ENCODE peak calls at places on chromosome 11, in ten cellular contexts. N, P, U, E, H, X, Q, V, Z and B are unnamed samples. For H3K4me1, the result is how much of the 10 kb centered on the place peaks cover.

GRCh38 chr11:61744181-61744580 is 8.3 kb upstream of the MYRF start:
- DNase-seq in N (no peak), P (no peak), U (no peak), E (no peak), H (no peak), X (no peak), Q (no peak), V (no peak), Z (no peak), B (no peak)

GRCh38 chr11:75118577-75118976 is 21.9 kb upstream of the OR2AT4 start:
- DNase-seq in N (no peak), P (no peak), U (no peak), E (no peak), H (no peak), X (no peak), Q (no peak), V (no peak), Z (no peak), B (no peak)

GRCh38 chr11:6630632-6631291 is 11.5 kb upstream of the TPP1 start:
- DNase-seq in N (no peak), P (peak), U (peak), E (no peak), H (peak), X (no peak), Q (no peak), V (no peak), Z (no peak), B (no peak)

GRCh38 chr11:61489833-61490585 is 18.5 kb upstream of the LRRC10B start:
- DNase-seq in N (no peak), P (peak), U (peak), E (no peak), H (no peak), X (no peak), Q (no peak), V (no peak), Z (peak), B (no peak)

GRCh38 chr11:117809236-117810055 is 12.4 kb upstream of the DSCAML1 start:
- DNase-seq in N (peak), P (peak), U (no peak), E (peak), H (peak), X (peak), Q (peak), V (peak), Z (peak), B (peak)

GRCh38 chr11:15794361-15795150 is 561.8 kb downstream of the SOX6 start:
- DNase-seq in N (no peak), P (no peak), U (no peak), E (no peak), H (no peak), X (no peak), Q (no peak), V (no peak), Z (no peak), B (no peak)

GRCh38 chr11:130548491-130548833 is 100.0 kb downstream of the ADAMTS15 start:
- DNase-seq in N (no peak), P (no peak), U (no peak), E (no peak), H (no peak), X (no peak), Q (no peak), V (no peak), Z (no peak), B (no peak)

GRCh38 chr11:61023086-61024035 is 51.9 kb downstream of the CD6 start:
- DNase-seq in N (peak), P (no peak), U (no peak), E (no peak), H (no peak), X (peak), Q (no peak), V (no peak), Z (no peak), B (no peak)

GRCh38 chr11:128330203-128330602 is 257.2 kb downstream of the ETS1 start:
- DNase-seq in N (no peak), P (no peak), U (no peak), E (no peak), H (no peak), X (no peak), Q (no peak), V (no peak), Z (no peak), B (no peak)

GRCh38 chr11:95912902-95913560 is 10.9 kb downstream of the MTMR2 start:
- DNase-seq in N (no peak), P (no peak), U (no peak), E (no peak), H (no peak), X (no peak), Q (no peak), V (no peak), Z (no peak), B (no peak)

GRCh38 chr11:83764643-83765042 is 478.5 kb upstream of the CCDC90B start:
- DNase-seq in N (no peak), P (no peak), U (no peak), E (no peak), H (no peak), X (no peak), Q (no peak), V (no peak), Z (no peak), B (no peak)

GRCh38 chr11:43282607-43283440 is 29.0 kb upstream of the API5 start:
- DNase-seq in N (peak), P (peak), U (no peak), E (peak), H (no peak), X (peak), Q (no peak), V (peak), Z (no peak), B (no peak)

GRCh38 chr11:132772712-132773545 is 759.4 kb downstream of the OPCML start:
- DNase-seq in N (no peak), P (no peak), U (no peak), E (no peak), H (no peak), X (no peak), Q (no peak), V (no peak), Z (no peak), B (no peak)

GRCh38 chr11:130832571-130833432 is 83.5 kb downstream of the SNX19 start:
- DNase-seq in N (no peak), P (no peak), U (no peak), E (no peak), H (no peak), X (no peak), Q (no peak), V (no peak), Z (no peak), B (no peak)

GRCh38 chr11:121105851-121106250 is 4.8 kb downstream of the TECTA start:
- DNase-seq in N (no peak), P (no peak), U (no peak), E (no peak), H (no peak), X (no peak), Q (no peak), V (no peak), Z (no peak), B (no peak)

GRCh38 chr11:129061466-129062194 is 119.0 kb upstream of the TP53AIP1 start:
- DNase-seq in N (no peak), P (no peak), U (no peak), E (no peak), H (no peak), X (no peak), Q (no peak), V (peak), Z (no peak), B (no peak)

GRCh38 chr11:128725630-128726461 is 32.0 kb downstream of the FLI1 start:
- DNase-seq in N (no peak), P (no peak), U (no peak), E (no peak), H (no peak), X (peak), Q (no peak), V (no peak), Z (no peak), B (no peak)

GRCh38 chr11:77152846-77153245 is 24.8 kb downstream of the MYO7A start:
- DNase-seq in N (no peak), P (no peak), U (no peak), E (peak), H (no peak), X (no peak), Q (no peak), V (no peak), Z (no peak), B (no peak)

GRCh38 chr11:128246364-128247234 is 340.8 kb downstream of the ETS1 start:
- DNase-seq in N (peak), P (no peak), U (no peak), E (no peak), H (peak), X (no peak), Q (no peak), V (no peak), Z (no peak), B (no peak)

GRCh38 chr11:119641991-119642745 is 86.8 kb downstream of the NECTIN1 start:
- DNase-seq in N (peak), P (no peak), U (no peak), E (no peak), H (no peak), X (no peak), Q (no peak), V (peak), Z (no peak), B (no peak)

GRCh38 chr11:70525006-70525405 is 126.7 kb downstream of the CTTN start:
- DNase-seq in N (no peak), P (no peak), U (peak), E (peak), H (no peak), X (no peak), Q (no peak), V (no peak), Z (no peak), B (no peak)

GRCh38 chr11:64539239-64539638 is 51.8 kb upstream of the SLC22A12 start:
- DNase-seq in N (no peak), P (no peak), U (no peak), E (no peak), H (no peak), X (no peak), Q (no peak), V (no peak), Z (no peak), B (no peak)

DNA sequence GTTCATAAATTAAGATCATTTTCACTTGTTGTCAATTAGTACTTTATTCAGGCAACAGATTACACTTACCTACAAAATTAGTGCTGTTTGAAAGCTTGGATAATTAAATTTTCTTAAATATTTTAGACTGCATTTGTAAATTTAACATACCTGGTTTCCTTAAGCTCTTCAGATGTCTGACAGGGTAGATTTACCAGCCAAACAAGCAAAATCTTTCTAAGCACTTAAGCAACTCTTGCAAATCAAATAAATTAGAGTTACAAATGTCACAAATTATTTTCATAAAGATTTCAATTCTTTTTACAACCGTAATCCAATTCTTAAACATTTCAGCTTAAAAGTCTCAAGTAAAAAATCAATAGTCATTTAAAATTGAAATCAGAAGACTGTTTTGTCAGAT is 129.8 kb downstream of the DBX1 start:
- DNase-seq in N (no peak), P (no peak), U (no peak), E (no peak), H (no peak), X (no peak), Q (no peak), V (no peak), Z (no peak), B (no peak)
- H3K4me1 ChIP-seq in N (half or more), P (under half), U (under half), E (under half), H (under half), X (under half), Q (under half), V (half or more), Z (under half), B (under half)

GRCh38 chr11:113313601-113314000 is 782 bp upstream of the TTC12 start:
- DNase-seq in N (no peak), P (no peak), U (no peak), E (no peak), H (no peak), X (no peak), Q (no peak), V (no peak), Z (no peak), B (no peak)
- TF ChIP-seq CTCF in N (no peak), P (no peak), U (no peak), E (no peak), H (no peak), X (no peak), Q (no peak), V (no peak), Z (no peak), B (no peak)

DNA sequence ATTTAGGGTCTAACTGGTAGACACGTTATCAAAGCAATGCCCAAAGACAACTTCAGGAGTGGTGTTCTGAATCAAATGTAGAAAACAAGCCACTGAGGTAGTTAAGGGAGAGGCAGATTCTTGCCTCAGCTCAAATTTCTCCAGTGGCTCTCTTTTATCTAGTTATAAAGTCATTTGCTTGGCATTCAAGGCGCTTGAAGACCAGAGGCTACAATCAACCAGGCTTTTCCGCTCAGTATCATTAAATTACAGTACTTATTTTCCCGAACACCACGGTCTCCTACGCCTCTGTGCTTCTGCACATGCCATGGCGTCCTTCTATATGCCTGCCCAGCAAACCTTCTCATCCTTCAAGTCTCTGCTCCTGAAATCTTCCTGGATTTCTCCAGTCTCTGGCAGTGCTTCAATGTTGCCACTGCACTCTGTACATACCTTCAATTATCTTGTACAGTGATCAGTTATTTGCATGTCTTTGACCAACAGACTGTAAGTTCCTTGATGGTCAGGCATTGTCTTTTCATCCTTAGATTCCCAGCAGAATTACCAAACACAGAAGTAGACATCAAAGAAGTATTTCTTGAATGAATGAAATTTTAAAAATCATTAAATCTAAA is 1.4 kb downstream of the POGLUT3 start:
- DNase-seq in N (no peak), P (no peak), U (no peak), E (no peak), H (no peak), X (no peak), Q (no peak), V (no peak), Z (no peak), B (no peak)
- H3K27ac ChIP-seq in N (peak), P (no peak), U (peak), E (peak), H (peak), X (peak), Q (peak), V (no peak), Z (peak), B (peak)

GRCh38 chr11:88098289-88098688 is 77.0 kb downstream of the RAB38 start:
- DNase-seq in N (no peak), P (no peak), U (no peak), E (no peak), H (no peak), X (no peak), Q (no peak), V (no peak), Z (no peak), B (no peak)

GRCh38 chr11:88103337-88104206 is 71.7 kb downstream of the RAB38 start:
- DNase-seq in N (peak), P (peak), U (no peak), E (no peak), H (no peak), X (peak), Q (no peak), V (peak), Z (peak), B (no peak)

GRCh38 chr11:88102595-88102929 is 72.7 kb downstream of the RAB38 start:
- DNase-seq in N (no peak), P (no peak), U (no peak), E (no peak), H (no peak), X (no peak), Q (no peak), V (no peak), Z (no peak), B (no peak)

GRCh38 chr11:88101881-88102594 is 73.2 kb downstream of the RAB38 start:
- DNase-seq in N (no peak), P (no peak), U (no peak), E (no peak), H (no peak), X (no peak), Q (no peak), V (no peak), Z (no peak), B (no peak)

DNA sequence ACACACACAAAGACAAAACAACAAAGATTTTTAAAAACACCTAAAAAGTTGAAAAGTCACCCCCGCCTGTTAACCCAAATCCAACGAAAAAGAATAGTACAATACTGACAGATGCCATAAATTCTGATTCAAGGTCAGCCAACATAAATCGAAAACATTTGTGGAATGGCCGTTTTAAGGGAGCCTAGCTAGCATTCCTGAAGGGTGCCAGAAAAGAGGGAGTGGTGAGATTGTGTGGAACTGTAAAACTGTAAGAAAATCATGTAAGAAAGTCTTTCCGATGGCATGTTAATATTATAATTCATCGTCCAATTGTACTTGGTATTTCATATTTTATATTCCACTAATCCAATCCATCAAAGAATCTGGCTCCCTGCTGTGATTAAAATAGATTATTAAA is 75.1 kb downstream of the RAB38 start:
- DNase-seq in N (no peak), P (no peak), U (no peak), E (no peak), H (no peak), X (no peak), Q (no peak), V (no peak), Z (no peak), B (no peak)
- H3K4me1 ChIP-seq in N (under half), P (under half), U (under half), E (under half), H (under half), X (under half), Q (under half), V (under half), Z (under half), B (under half)